ENCODE peak calls at places on chromosomes 5 and 9, in seven cellular contexts. Q is stomach; H is effector memory CD4-positive, alpha-beta T cell; U is lower lobe of right lung; D is substantia nigra; B is sigmoid colon; C is cardiac muscle cell. G is an unnamed sample.

GRCh38 chr5:117982691-117983090 is 1005.7 kb downstream of the DTWD2 start:
- DNase-seq in Q (no peak), U (no peak), C (peak), H (no peak), B (no peak), D (no peak), G (no peak)

GRCh38 chr5:179438461-179438860 is 93.2 kb upstream of the ADAMTS2 start:
- DNase-seq in D (no peak), B (no peak), H (no peak), Q (no peak), C (no peak), U (peak), G (no peak)

GRCh38 chr5:84249918-84250635 is 134.6 kb downstream of the EDIL3 start:
- DNase-seq in D (no peak), Q (no peak), U (no peak), C (peak), B (no peak), H (no peak), G (no peak)

GRCh38 chr5:181186902-181187499 is 18.0 kb downstream of the TRIM7 start:
- DNase-seq in B (no peak), H (no peak), C (no peak), Q (no peak), D (no peak), U (peak), G (no peak)

GRCh38 chr5:71887680-71888079 is 168.6 kb downstream of the CARTPT start:
- DNase-seq in D (no peak), Q (no peak), H (no peak), B (no peak), U (no peak), C (peak), G (no peak)

GRCh38 chr5:135312255-135312935 is 86.6 kb downstream of the MACROH2A1 start:
- DNase-seq in C (no peak), U (no peak), D (no peak), B (no peak), Q (no peak), H (no peak), G (no peak)

GRCh38 chr5:94508421-94509148 is 109.8 kb downstream of the KIAA0825 start:
- DNase-seq in D (no peak), C (no peak), B (no peak), U (no peak), Q (no peak), H (no peak), G (no peak)

GRCh38 chr5:132915681-132916080 is 42.2 kb downstream of the LEAP2 start:
- DNase-seq in B (no peak), H (no peak), U (no peak), D (no peak), C (peak), Q (no peak), G (no peak)

GRCh38 chr5:157046041-157046440 is 12.9 kb downstream of the HAVCR1 start:
- DNase-seq in C (no peak), Q (peak), H (no peak), U (no peak), D (no peak), B (no peak), G (peak)

GRCh38 chr5:167290478-167290877 is 1001.0 kb upstream of the WWC1 start:
- DNase-seq in Q (no peak), U (no peak), B (no peak), C (no peak), D (no peak), H (no peak), G (no peak)

GRCh38 chr9:121979736-121980135 is 113.4 kb downstream of the TTLL11 start:
- DNase-seq in C (peak), Q (no peak), B (no peak), U (no peak), H (no peak), D (no peak), G (no peak)

GRCh38 chr9:107169796-107170195 is 113.3 kb upstream of the RAD23B start:
- DNase-seq in B (no peak), H (no peak), U (no peak), D (no peak), C (no peak), Q (no peak), G (no peak)

GRCh38 chr9:17928228-17928627 is 349.4 kb downstream of the SH3GL2 start:
- DNase-seq in C (no peak), B (no peak), D (no peak), H (no peak), U (no peak), Q (no peak), G (no peak)

GRCh38 chr5:4942831-4943178 is 197.3 kb upstream of the ADAMTS16 start:
- DNase-seq in D (no peak), U (no peak), C (no peak), Q (no peak), H (no peak), B (no peak), G (no peak)

GRCh38 chr5:54667136-54667535 is 149.6 kb downstream of the SNX18 start:
- DNase-seq in Q (no peak), H (no peak), U (no peak), D (no peak), B (no peak), C (no peak), G (no peak)

GRCh38 chr9:101119206-101119819 is 90.8 kb downstream of the PLPPR1 start:
- DNase-seq in C (peak), Q (peak), B (no peak), H (no peak), U (peak), D (peak), G (peak)

GRCh38 chr5:128036961-128037360 is 46.6 kb upstream of the SLC12A2 start:
- DNase-seq in H (no peak), C (peak), D (no peak), U (no peak), Q (no peak), B (no peak), G (no peak)

GRCh38 chr5:146368137-146368536 is 29.5 kb downstream of the POU4F3 start:
- DNase-seq in U (no peak), D (no peak), C (peak), H (no peak), B (no peak), Q (no peak), G (no peak)

GRCh38 chr5:143698534-143698933 is 113.4 kb upstream of the HMHB1 start:
- DNase-seq in B (no peak), D (no peak), U (no peak), Q (no peak), C (no peak), H (no peak), G (no peak)

GRCh38 chr9:68706579-68707201 is 1.6 kb downstream of the PIP5K1B start:
- DNase-seq in U (no peak), B (no peak), C (no peak), Q (no peak), D (no peak), H (no peak), G (peak)

GRCh38 chr5:114702111-114702510 is 340.2 kb downstream of the KCNN2 start:
- DNase-seq in D (no peak), U (no peak), Q (no peak), H (no peak), C (no peak), B (no peak), G (no peak)

GRCh38 chr9:72951520-72952393 is 1.1 kb downstream of the ALDH1A1 start:
- DNase-seq in B (no peak), C (no peak), H (no peak), Q (no peak), U (no peak), D (no peak), G (no peak)
- H3K27ac ChIP-seq in B (peak), C (no peak), H (no peak), Q (peak), U (peak), D (no peak), G (peak)

GRCh38 chr5:42360641-42361320 is 62.5 kb upstream of the GHR start:
- DNase-seq in C (no peak), H (no peak), U (no peak), Q (no peak), B (no peak), D (no peak), G (no peak)
- H3K27ac ChIP-seq in C (no peak), H (no peak), U (no peak), Q (no peak), B (peak), D (no peak), G (no peak)

GRCh38 chr5:9892696-9893095 is 262.5 kb upstream of the TAS2R1 start:
- DNase-seq in Q (no peak), H (no peak), B (no peak), U (no peak), D (no peak), C (no peak), G (no peak)

GRCh38 chr5:9888517-9888916 is 258.4 kb upstream of the TAS2R1 start:
- DNase-seq in B (no peak), H (no peak), C (peak), U (no peak), D (no peak), Q (no peak), G (no peak)

GRCh38 chr5:9894571-9895304 is 264.6 kb upstream of the TAS2R1 start:
- DNase-seq in B (no peak), D (no peak), Q (no peak), U (no peak), C (no peak), H (no peak), G (no peak)

GRCh38 chr5:9885164-9885563 is 255.0 kb upstream of the TAS2R1 start:
- DNase-seq in H (no peak), U (no peak), C (no peak), Q (no peak), B (no peak), D (no peak), G (no peak)

GRCh38 chr5:9889511-9889910 is 259.4 kb upstream of the TAS2R1 start:
- DNase-seq in Q (no peak), U (no peak), D (no peak), B (no peak), H (no peak), C (no peak), G (no peak)
- H3K27ac ChIP-seq in Q (no peak), U (no peak), D (no peak), B (no peak), H (no peak), C (no peak), G (no peak)

GRCh38 chr9:133239533-133240090 is 30.6 kb upstream of the OBP2B start:
- DNase-seq in U (no peak), H (no peak), C (no peak), Q (peak), D (no peak), B (no peak), G (peak)
- H3K27ac ChIP-seq in U (peak), H (no peak), C (peak), Q (no peak), D (no peak), B (no peak), G (peak)

DNA sequence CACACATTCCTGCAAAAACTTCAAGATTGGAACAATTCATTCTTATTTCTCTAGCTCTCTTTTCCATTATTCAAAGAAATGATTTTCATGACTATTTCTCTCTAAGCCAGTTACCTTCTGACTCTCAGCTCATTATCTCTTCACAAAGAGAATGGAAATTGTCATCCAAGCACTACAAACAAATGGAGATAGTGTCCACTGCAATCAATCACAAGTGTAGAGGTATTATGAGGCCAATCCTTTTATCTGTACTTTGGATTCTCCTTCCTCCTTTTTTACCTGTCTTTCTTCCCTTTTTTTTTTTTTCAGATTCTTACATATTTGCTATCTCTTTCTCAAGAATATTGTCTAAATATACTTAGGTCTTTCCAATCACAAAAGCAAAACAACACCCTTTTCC is 497.7 kb upstream of the MEF2C start:
- DNase-seq in B (no peak), C (no peak), D (no peak), U (no peak), H (no peak), Q (no peak), G (no peak)
- H3K27ac ChIP-seq in B (no peak), C (no peak), D (no peak), U (no peak), H (no peak), Q (no peak), G (no peak)

DNA sequence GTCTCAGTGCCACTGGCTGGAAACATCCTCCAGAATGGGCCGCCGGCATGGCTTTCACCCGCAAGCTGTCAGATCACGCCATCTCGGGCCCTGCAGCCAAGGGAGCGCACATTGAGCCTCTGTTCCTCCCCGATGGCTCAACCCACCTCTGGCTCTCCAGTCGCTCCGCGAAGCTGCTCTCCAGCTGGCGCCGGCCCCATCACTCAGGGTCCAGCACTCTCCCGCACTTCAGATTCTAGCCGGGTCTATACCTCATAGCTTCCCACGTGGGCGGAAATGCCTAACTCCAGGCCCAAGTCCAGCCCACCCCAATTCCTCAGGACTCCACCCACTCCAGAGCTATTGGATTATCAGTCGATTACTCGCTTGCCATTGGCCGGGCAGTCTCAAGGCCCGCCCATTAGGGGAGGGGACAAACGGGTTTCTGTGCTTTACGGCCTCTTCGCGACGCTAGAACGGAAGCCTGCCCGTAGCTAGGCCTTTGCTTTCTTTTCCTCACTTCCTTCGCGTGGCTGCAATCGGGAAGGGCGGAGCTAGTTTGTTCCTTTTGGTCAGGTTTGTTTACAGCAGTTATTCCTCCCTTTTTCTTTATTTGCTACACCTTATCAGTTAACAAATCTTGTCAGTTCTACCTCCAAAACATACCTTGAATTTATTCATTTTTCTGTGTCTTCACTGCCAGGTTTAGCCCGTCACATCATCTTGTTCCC is at the start of gene NOL6:
- DNase-seq in D (peak), U (peak), B (peak), Q (peak), H (peak), C (peak), G (peak)
- H3K27ac ChIP-seq in D (peak), U (peak), B (peak), Q (peak), H (peak), C (peak), G (peak)

GRCh38 chr5:57839447-57839846 is 356.8 kb upstream of the ACTBL2 start:
- DNase-seq in D (no peak), U (no peak), B (no peak), Q (no peak), H (no peak), C (no peak), G (no peak)

GRCh38 chr5:57836331-57836730 is 353.7 kb upstream of the ACTBL2 start:
- DNase-seq in B (no peak), Q (no peak), H (no peak), C (no peak), U (no peak), D (no peak), G (no peak)

GRCh38 chr5:57834829-57835554 is 352.4 kb upstream of the ACTBL2 start:
- DNase-seq in C (peak), H (no peak), B (no peak), D (no peak), U (no peak), Q (no peak), G (no peak)

GRCh38 chr5:57839025-57839424 is 356.4 kb upstream of the ACTBL2 start:
- DNase-seq in D (no peak), C (no peak), Q (no peak), B (no peak), U (no peak), H (no peak), G (no peak)

GRCh38 chr5:57836921-57837320 is 354.3 kb upstream of the ACTBL2 start:
- DNase-seq in U (no peak), D (no peak), H (no peak), B (no peak), C (no peak), Q (no peak), G (no peak)
- H3K27ac ChIP-seq in U (no peak), D (no peak), H (no peak), B (no peak), C (no peak), Q (no peak), G (no peak)

DNA sequence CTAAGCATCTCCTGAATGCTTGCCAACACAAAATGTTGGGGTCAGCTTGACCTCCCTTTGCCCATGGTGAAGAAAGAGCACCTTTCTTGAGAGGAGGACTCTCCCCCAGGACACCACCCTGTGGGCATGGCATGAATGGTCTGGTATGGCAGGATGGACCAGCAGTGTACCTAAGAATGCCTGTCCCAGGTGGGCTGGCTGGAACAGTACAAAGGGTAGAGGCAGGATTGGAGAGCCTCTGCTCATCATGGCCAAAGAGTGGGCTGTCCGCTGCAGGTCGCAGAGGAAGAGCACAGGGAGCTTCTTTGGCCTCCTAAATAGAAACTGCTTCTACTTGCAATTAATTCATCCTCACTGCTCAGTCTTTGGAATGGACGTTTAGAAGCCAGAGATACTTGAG is 131.6 kb upstream of the OSMR start:
- DNase-seq in C (no peak), H (no peak), U (no peak), B (no peak), Q (no peak), D (no peak), G (no peak)
- H3K27ac ChIP-seq in C (no peak), H (no peak), U (no peak), B (no peak), Q (no peak), D (peak), G (no peak)

GRCh38 chr9:132698989-132699388 is 28.7 kb downstream of the GTF3C4 start:
- DNase-seq in C (peak), Q (peak), U (no peak), H (no peak), B (no peak), D (no peak), G (peak)
- H3K27ac ChIP-seq in C (no peak), Q (no peak), U (no peak), H (no peak), B (no peak), D (no peak), G (no peak)

DNA sequence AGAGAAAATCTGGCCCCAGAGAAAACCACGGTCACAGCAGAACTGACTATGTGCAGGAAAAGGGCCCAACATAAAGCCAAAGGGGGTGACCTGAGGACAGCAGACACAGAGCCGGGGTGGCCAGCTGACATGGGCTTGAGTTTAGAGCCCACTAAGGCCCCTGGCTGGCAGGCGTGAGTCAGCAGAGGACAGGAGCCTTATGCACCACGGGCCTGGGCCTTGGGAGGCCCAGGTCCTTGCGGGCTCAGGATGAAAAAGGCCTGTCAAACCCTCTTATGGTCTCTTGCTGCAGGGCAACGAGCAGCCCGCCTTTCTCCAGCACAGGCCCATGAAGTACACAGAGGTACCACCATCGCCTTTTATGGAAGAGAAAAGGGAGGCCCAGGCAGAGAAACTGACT is 19.7 kb downstream of the STK10 start:
- DNase-seq in Q (no peak), U (no peak), B (no peak), H (no peak), D (no peak), C (no peak), G (no peak)
- H3K27ac ChIP-seq in Q (no peak), U (peak), B (peak), H (no peak), D (no peak), C (peak), G (no peak)

G was measured in transverse colon.